ENCODE peak calls at places on chromosomes 4 and X, in five cellular contexts. One of them, this sample, is unnamed.

GRCh38 chr4:152970102-152970820 is 34.1 kb downstream of the FHDC1 start:
- DNase-seq in left cardiac atrium: no peak
- DNase-seq in NCI-H146: no peak
- DNase-seq in tibial artery: no peak
- DNase-seq in NCI-H2081 treated with DMSO at 0.1 percent for 48 hours: no peak
- DNase-seq in this sample: no peak

GRCh38 chrX:100642296-100642695 is 1.7 kb upstream of the SRPX2 start:
- DNase-seq in left cardiac atrium: no peak
- DNase-seq in NCI-H146: no peak
- DNase-seq in tibial artery: no peak
- DNase-seq in NCI-H2081 treated with DMSO at 0.1 percent for 48 hours: no peak
- DNase-seq in this sample: peak; percentile 31

GRCh38 chr4:1881709-1882108 is 10.5 kb downstream of the NSD2 start:
- DNase-seq in left cardiac atrium: no peak
- DNase-seq in NCI-H146: no peak
- DNase-seq in tibial artery: no peak
- DNase-seq in NCI-H2081 treated with DMSO at 0.1 percent for 48 hours: no peak
- DNase-seq in this sample: no peak

GRCh38 chr4:126404549-126404948 is 1089.8 kb downstream of the FAT4 start:
- DNase-seq in left cardiac atrium: no peak
- DNase-seq in NCI-H146: no peak
- DNase-seq in tibial artery: no peak
- DNase-seq in NCI-H2081 treated with DMSO at 0.1 percent for 48 hours: no peak
- DNase-seq in this sample: no peak

GRCh38 chr4:10521386-10521785 is 64.2 kb upstream of the ZNF518B start:
- DNase-seq in left cardiac atrium: no peak
- DNase-seq in NCI-H146: peak; percentile 97
- DNase-seq in tibial artery: no peak
- DNase-seq in NCI-H2081 treated with DMSO at 0.1 percent for 48 hours: peak; percentile 96
- DNase-seq in this sample: no peak

GRCh38 chr4:19776021-19776459 is 475.7 kb upstream of the SLIT2 start:
- DNase-seq in left cardiac atrium: peak; percentile 28
- DNase-seq in NCI-H146: no peak
- DNase-seq in tibial artery: no peak
- DNase-seq in NCI-H2081 treated with DMSO at 0.1 percent for 48 hours: no peak
- DNase-seq in this sample: no peak

GRCh38 chr4:111562811-111563210 is 582.4 kb upstream of the FAM241A start:
- DNase-seq in left cardiac atrium: no peak
- DNase-seq in NCI-H146: no peak
- DNase-seq in tibial artery: no peak
- DNase-seq in NCI-H2081 treated with DMSO at 0.1 percent for 48 hours: no peak
- DNase-seq in this sample: peak; percentile 8

GRCh38 chrX:48945517-48946348 is 11.7 kb downstream of the OTUD5 start:
- DNase-seq in left cardiac atrium: peak; percentile 55
- DNase-seq in NCI-H146: peak; percentile 24
- DNase-seq in tibial artery: no peak
- DNase-seq in NCI-H2081 treated with DMSO at 0.1 percent for 48 hours: no peak
- DNase-seq in this sample: peak; percentile 82

GRCh38 chrX:153538424-153538823 is 21.0 kb downstream of the ATP2B3 start:
- DNase-seq in left cardiac atrium: no peak
- DNase-seq in NCI-H146: no peak
- DNase-seq in tibial artery: no peak
- DNase-seq in NCI-H2081 treated with DMSO at 0.1 percent for 48 hours: no peak
- DNase-seq in this sample: no peak

This sample was measured in GM23338.